ENCODE peak calls at places on chromosome 6, in nine cellular contexts. One of them, this sample, is unnamed.

GRCh38 chr6:814378-815347 is 121.7 kb upstream of the EXOC2 start:
- DNase-seq in AG04449: no peak
- DNase-seq in B cell: peak; percentile 38
- DNase-seq in stomach: no peak
- DNase-seq in cardiac fibroblast: no peak
- DNase-seq in cardiac muscle cell: no peak
- DNase-seq in nephron progenitor cell: no peak
- DNase-seq in NB4: no peak
- DNase-seq in right lobe of liver: no peak
- DNase-seq in this sample: no peak

GRCh38 chr6:39931607-39932006 is 2.7 kb downstream of the MOCS1 start:
- DNase-seq in AG04449: no peak
- DNase-seq in B cell: no peak
- DNase-seq in stomach: no peak
- DNase-seq in cardiac fibroblast: no peak
- DNase-seq in cardiac muscle cell: no peak
- DNase-seq in nephron progenitor cell: no peak
- DNase-seq in NB4: no peak
- DNase-seq in right lobe of liver: no peak
- DNase-seq in this sample: no peak

GRCh38 chr6:115613488-115613887 is 447.2 kb downstream of the FRK start:
- DNase-seq in AG04449: peak; percentile 84
- DNase-seq in B cell: no peak
- DNase-seq in stomach: no peak
- DNase-seq in cardiac fibroblast: peak; percentile 82
- DNase-seq in cardiac muscle cell: no peak
- DNase-seq in nephron progenitor cell: no peak
- DNase-seq in NB4: no peak
- DNase-seq in right lobe of liver: no peak
- DNase-seq in this sample: no peak

GRCh38 chr6:131173680-131174079 is 38.4 kb downstream of the AKAP7 start:
- DNase-seq in AG04449: no peak
- DNase-seq in B cell: no peak
- DNase-seq in stomach: no peak
- DNase-seq in cardiac fibroblast: peak; percentile 58
- DNase-seq in cardiac muscle cell: no peak
- DNase-seq in nephron progenitor cell: no peak
- DNase-seq in NB4: no peak
- DNase-seq in right lobe of liver: no peak
- DNase-seq in this sample: no peak

GRCh38 chr6:123804771-123805540 is 1.3 kb downstream of the NKAIN2 start:
- DNase-seq in AG04449: no peak
- DNase-seq in B cell: no peak
- DNase-seq in stomach: no peak
- DNase-seq in cardiac fibroblast: no peak
- DNase-seq in cardiac muscle cell: no peak
- DNase-seq in nephron progenitor cell: no peak
- DNase-seq in NB4: no peak
- DNase-seq in right lobe of liver: no peak
- DNase-seq in this sample: no peak

GRCh38 chr6:105968230-105968954 is 117.7 kb upstream of the PRDM1 start:
- DNase-seq in AG04449: no peak
- DNase-seq in B cell: no peak
- DNase-seq in stomach: no peak
- DNase-seq in cardiac fibroblast: no peak
- DNase-seq in cardiac muscle cell: no peak
- DNase-seq in nephron progenitor cell: no peak
- DNase-seq in NB4: no peak
- DNase-seq in right lobe of liver: no peak
- DNase-seq in this sample: no peak

GRCh38 chr6:99905209-99906106 is 88.6 kb downstream of the MCHR2 start:
- DNase-seq in AG04449: peak; percentile 7
- DNase-seq in B cell: peak; percentile 6
- DNase-seq in stomach: no peak
- DNase-seq in cardiac fibroblast: peak; percentile 41
- DNase-seq in cardiac muscle cell: peak; percentile 73
- DNase-seq in nephron progenitor cell: peak; percentile 11
- DNase-seq in NB4: peak; percentile 60
- DNase-seq in right lobe of liver: no peak
- DNase-seq in this sample: no peak

GRCh38 chr6:138600726-138601125 is 101.4 kb upstream of the NHSL1 start:
- DNase-seq in AG04449: no peak
- DNase-seq in B cell: no peak
- DNase-seq in stomach: no peak
- DNase-seq in cardiac fibroblast: peak; percentile 44
- DNase-seq in cardiac muscle cell: no peak
- DNase-seq in nephron progenitor cell: no peak
- DNase-seq in NB4: no peak
- DNase-seq in right lobe of liver: no peak
- DNase-seq in this sample: no peak

GRCh38 chr6:116266803-116267202 is 12.9 kb downstream of the TSPYL1 start:
- DNase-seq in AG04449: no peak
- DNase-seq in B cell: no peak
- DNase-seq in stomach: no peak
- DNase-seq in cardiac fibroblast: no peak
- DNase-seq in cardiac muscle cell: no peak
- DNase-seq in nephron progenitor cell: no peak
- DNase-seq in NB4: no peak
- DNase-seq in right lobe of liver: no peak
- DNase-seq in this sample: no peak

GRCh38 chr6:54958446-54958845 is 111.9 kb downstream of the FAM83B start:
- DNase-seq in AG04449: no peak
- DNase-seq in B cell: no peak
- DNase-seq in stomach: no peak
- DNase-seq in cardiac fibroblast: no peak
- DNase-seq in cardiac muscle cell: no peak
- DNase-seq in nephron progenitor cell: no peak
- DNase-seq in NB4: no peak
- DNase-seq in right lobe of liver: no peak
- DNase-seq in this sample: no peak
- TF ChIP-seq CTCF in AG04449: no peak
- TF ChIP-seq CTCF in B cell: no peak
- TF ChIP-seq CTCF in stomach: no peak
- TF ChIP-seq CTCF in cardiac fibroblast: no peak
- TF ChIP-seq CTCF in cardiac muscle cell: no peak
- TF ChIP-seq CTCF in nephron progenitor cell: no peak
- TF ChIP-seq CTCF in NB4: no peak
- TF ChIP-seq CTCF in right lobe of liver: no peak
- TF ChIP-seq CTCF in this sample: no peak

DNA sequence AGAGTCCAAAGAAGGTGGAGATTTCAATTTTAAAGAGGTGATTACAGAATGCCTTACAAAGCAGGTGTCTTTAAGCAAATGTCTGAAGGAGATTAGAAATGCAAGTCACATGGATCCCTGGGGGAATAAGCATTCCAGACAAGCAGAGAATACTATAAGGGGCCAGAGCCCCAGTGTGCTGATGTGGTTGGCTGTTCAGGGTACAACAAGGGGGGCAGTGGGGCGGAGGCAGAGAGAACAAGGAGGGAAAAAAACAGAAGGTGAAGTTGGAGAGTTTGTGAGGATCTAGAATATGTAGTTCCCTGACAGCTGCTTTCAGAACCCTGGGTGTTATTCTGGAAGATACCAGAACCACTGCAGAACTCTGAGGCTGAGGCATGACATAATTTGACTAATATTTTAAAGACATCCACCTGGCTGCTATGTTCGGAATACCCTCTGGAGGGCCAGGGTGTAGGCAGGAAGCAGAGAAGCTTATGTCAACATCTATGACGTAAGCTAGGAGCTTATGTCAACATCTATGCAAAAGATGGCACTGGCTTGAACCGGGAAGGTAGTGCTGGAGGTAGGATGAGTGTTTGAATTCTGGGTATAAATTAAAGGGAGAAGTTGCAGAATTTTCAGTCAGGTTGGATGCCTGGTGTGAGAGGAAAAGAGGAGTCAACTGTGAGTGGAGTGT is 276.3 kb upstream of the AGPAT4 start:
- DNase-seq in AG04449: no peak
- DNase-seq in B cell: no peak
- DNase-seq in stomach: no peak
- DNase-seq in cardiac fibroblast: no peak
- DNase-seq in cardiac muscle cell: no peak
- DNase-seq in nephron progenitor cell: no peak
- DNase-seq in NB4: peak; percentile 19
- DNase-seq in right lobe of liver: no peak
- DNase-seq in this sample: no peak
- TF ChIP-seq CTCF in AG04449: no peak
- TF ChIP-seq CTCF in B cell: no peak
- TF ChIP-seq CTCF in stomach: no peak
- TF ChIP-seq CTCF in cardiac fibroblast: no peak
- TF ChIP-seq CTCF in cardiac muscle cell: no peak
- TF ChIP-seq CTCF in nephron progenitor cell: no peak
- TF ChIP-seq CTCF in NB4: no peak
- TF ChIP-seq CTCF in right lobe of liver: no peak
- TF ChIP-seq CTCF in this sample: no peak

DNA sequence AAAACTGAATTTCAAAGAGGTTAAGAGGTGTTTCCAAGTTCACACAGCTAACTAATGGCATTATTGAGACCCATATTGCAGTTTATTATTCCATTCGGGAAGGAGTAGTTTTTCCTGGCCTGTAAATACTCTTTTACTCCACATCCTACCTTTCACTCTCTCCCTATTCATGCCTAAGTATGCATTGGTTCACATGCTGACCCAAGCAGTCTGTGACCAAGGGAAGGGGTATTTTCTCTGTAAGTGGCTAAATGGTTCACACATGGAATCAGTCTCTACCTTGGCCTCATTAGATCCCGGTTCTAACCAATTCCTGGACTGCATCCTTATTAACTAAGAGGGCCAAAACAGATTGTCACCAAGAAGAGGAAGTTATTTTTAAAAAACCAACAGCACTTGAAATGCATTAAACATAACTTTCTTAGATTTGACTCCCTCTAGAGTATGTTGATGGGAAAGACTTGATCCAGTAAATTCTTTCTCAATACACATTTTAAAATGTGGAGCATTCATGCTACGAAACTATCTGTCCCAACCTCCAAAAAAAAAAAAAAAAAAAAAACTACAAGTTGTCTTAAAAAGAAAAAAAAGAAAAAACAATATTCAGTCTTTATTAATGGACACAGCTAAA is 17.8 kb upstream of the RSPO3 start:
- DNase-seq in AG04449: no peak
- DNase-seq in B cell: no peak
- DNase-seq in stomach: no peak
- DNase-seq in cardiac fibroblast: peak; percentile 25
- DNase-seq in cardiac muscle cell: no peak
- DNase-seq in nephron progenitor cell: no peak
- DNase-seq in NB4: peak; percentile 61
- DNase-seq in right lobe of liver: no peak
- DNase-seq in this sample: no peak
- TF ChIP-seq CTCF in AG04449: peak; percentile 14
- TF ChIP-seq CTCF in B cell: no peak
- TF ChIP-seq CTCF in stomach: no peak
- TF ChIP-seq CTCF in cardiac fibroblast: peak; percentile 47
- TF ChIP-seq CTCF in cardiac muscle cell: peak; percentile 34
- TF ChIP-seq CTCF in nephron progenitor cell: peak; percentile 19
- TF ChIP-seq CTCF in NB4: peak; percentile 17
- TF ChIP-seq CTCF in right lobe of liver: peak; percentile 20
- TF ChIP-seq CTCF in this sample: no peak

GRCh38 chr6:154370545-154370944 is 13.9 kb upstream of the IPCEF1 start:
- DNase-seq in AG04449: no peak
- DNase-seq in B cell: no peak
- DNase-seq in stomach: no peak
- DNase-seq in cardiac fibroblast: peak; percentile 55
- DNase-seq in cardiac muscle cell: peak; percentile 30
- DNase-seq in nephron progenitor cell: no peak
- DNase-seq in NB4: peak; percentile 42
- DNase-seq in right lobe of liver: no peak
- DNase-seq in this sample: no peak

GRCh38 chr6:154373971-154374370 is 17.4 kb upstream of the IPCEF1 start:
- DNase-seq in AG04449: no peak
- DNase-seq in B cell: no peak
- DNase-seq in stomach: no peak
- DNase-seq in cardiac fibroblast: no peak
- DNase-seq in cardiac muscle cell: no peak
- DNase-seq in nephron progenitor cell: no peak
- DNase-seq in NB4: no peak
- DNase-seq in right lobe of liver: no peak
- DNase-seq in this sample: no peak

GRCh38 chr6:154367333-154367732 is 10.7 kb upstream of the IPCEF1 start:
- DNase-seq in AG04449: no peak
- DNase-seq in B cell: no peak
- DNase-seq in stomach: no peak
- DNase-seq in cardiac fibroblast: no peak
- DNase-seq in cardiac muscle cell: no peak
- DNase-seq in nephron progenitor cell: no peak
- DNase-seq in NB4: no peak
- DNase-seq in right lobe of liver: no peak
- DNase-seq in this sample: no peak

GRCh38 chr6:154371337-154371736 is 14.7 kb upstream of the IPCEF1 start:
- DNase-seq in AG04449: no peak
- DNase-seq in B cell: no peak
- DNase-seq in stomach: no peak
- DNase-seq in cardiac fibroblast: no peak
- DNase-seq in cardiac muscle cell: no peak
- DNase-seq in nephron progenitor cell: no peak
- DNase-seq in NB4: no peak
- DNase-seq in right lobe of liver: no peak
- DNase-seq in this sample: no peak

GRCh38 chr6:154367839-154368695 is 11.5 kb upstream of the IPCEF1 start:
- DNase-seq in AG04449: no peak
- DNase-seq in B cell: no peak
- DNase-seq in stomach: no peak
- DNase-seq in cardiac fibroblast: no peak
- DNase-seq in cardiac muscle cell: no peak
- DNase-seq in nephron progenitor cell: no peak
- DNase-seq in NB4: peak; percentile 38
- DNase-seq in right lobe of liver: no peak
- DNase-seq in this sample: no peak
- TF ChIP-seq CTCF in AG04449: no peak
- TF ChIP-seq CTCF in B cell: no peak
- TF ChIP-seq CTCF in stomach: no peak
- TF ChIP-seq CTCF in cardiac fibroblast: no peak
- TF ChIP-seq CTCF in cardiac muscle cell: no peak
- TF ChIP-seq CTCF in nephron progenitor cell: no peak
- TF ChIP-seq CTCF in NB4: no peak
- TF ChIP-seq CTCF in right lobe of liver: no peak
- TF ChIP-seq CTCF in this sample: no peak

GRCh38 chr6:35624341-35625070 is 64.2 kb downstream of the FKBP5 start:
- DNase-seq in AG04449: no peak
- DNase-seq in B cell: no peak
- DNase-seq in stomach: no peak
- DNase-seq in cardiac fibroblast: peak; percentile 34
- DNase-seq in cardiac muscle cell: peak; percentile 8
- DNase-seq in nephron progenitor cell: no peak
- DNase-seq in NB4: peak; percentile 26
- DNase-seq in right lobe of liver: no peak
- DNase-seq in this sample: no peak
- TF ChIP-seq CTCF in AG04449: peak; percentile 46
- TF ChIP-seq CTCF in B cell: no peak
- TF ChIP-seq CTCF in stomach: no peak
- TF ChIP-seq CTCF in cardiac fibroblast: peak; percentile 22
- TF ChIP-seq CTCF in cardiac muscle cell: peak; percentile 23
- TF ChIP-seq CTCF in nephron progenitor cell: no peak
- TF ChIP-seq CTCF in NB4: no peak
- TF ChIP-seq CTCF in right lobe of liver: peak; percentile 23
- TF ChIP-seq CTCF in this sample: peak; percentile 34

GRCh38 chr6:118639054-118639964 is 12.1 kb downstream of the CEP85L start:
- DNase-seq in AG04449: no peak
- DNase-seq in B cell: peak; percentile 18
- DNase-seq in stomach: no peak
- DNase-seq in cardiac fibroblast: no peak
- DNase-seq in cardiac muscle cell: no peak
- DNase-seq in nephron progenitor cell: no peak
- DNase-seq in NB4: peak; percentile 37
- DNase-seq in right lobe of liver: no peak
- DNase-seq in this sample: no peak
- TF ChIP-seq CTCF in AG04449: no peak
- TF ChIP-seq CTCF in B cell: no peak
- TF ChIP-seq CTCF in stomach: no peak
- TF ChIP-seq CTCF in cardiac fibroblast: no peak
- TF ChIP-seq CTCF in cardiac muscle cell: no peak
- TF ChIP-seq CTCF in nephron progenitor cell: no peak
- TF ChIP-seq CTCF in NB4: no peak
- TF ChIP-seq CTCF in right lobe of liver: no peak
- TF ChIP-seq CTCF in this sample: no peak

This sample was measured in natural killer cell.